ENCODE peak calls at places on chromosomes 1 and 21, in nine cellular contexts. One of them, this sample, is unnamed.

GRCh38 chr1:181588631-181589030 is 105.3 kb downstream of the CACNA1E start:
- DNase-seq in EL: no peak
- DNase-seq in NB4: no peak
- DNase-seq in endodermal cell: no peak
- DNase-seq in T-helper 1 cell: no peak
- DNase-seq in NCI-H69: peak; percentile 26
- DNase-seq in EH: no peak
- DNase-seq in AG10803: no peak
- DNase-seq in AG09309: no peak
- DNase-seq in this sample: no peak

GRCh38 chr1:106268070-106268469 is 788.4 kb upstream of the PRMT6 start:
- DNase-seq in EH: no peak
- DNase-seq in EL: no peak
- DNase-seq in endodermal cell: no peak
- DNase-seq in T-helper 1 cell: no peak
- DNase-seq in NB4: peak; percentile 25
- DNase-seq in AG10803: no peak
- DNase-seq in AG09309: no peak
- DNase-seq in NCI-H69: peak; percentile 46
- DNase-seq in this sample: peak; percentile 12

GRCh38 chr21:26909972-26910371 is 56.9 kb downstream of the ADAMTS5 start:
- DNase-seq in AG09309: no peak
- DNase-seq in EH: peak; percentile 55
- DNase-seq in endodermal cell: peak; percentile 82
- DNase-seq in T-helper 1 cell: no peak
- DNase-seq in NCI-H69: no peak
- DNase-seq in EL: peak; percentile 33
- DNase-seq in AG10803: no peak
- DNase-seq in NB4: no peak
- DNase-seq in this sample: no peak

GRCh38 chr1:31584869-31585735 is 8.8 kb downstream of the TINAGL1 start:
- DNase-seq in T-helper 1 cell: no peak
- DNase-seq in NCI-H69: no peak
- DNase-seq in EL: no peak
- DNase-seq in EH: no peak
- DNase-seq in endodermal cell: peak; percentile 30
- DNase-seq in AG09309: no peak
- DNase-seq in NB4: no peak
- DNase-seq in AG10803: no peak
- DNase-seq in this sample: no peak

GRCh38 chr1:156510709-156511108 is 10.1 kb upstream of the MEF2D start:
- DNase-seq in NCI-H69: no peak
- DNase-seq in AG10803: peak; percentile 99
- DNase-seq in EH: peak; percentile 95
- DNase-seq in EL: peak; percentile 78
- DNase-seq in endodermal cell: no peak
- DNase-seq in T-helper 1 cell: no peak
- DNase-seq in NB4: no peak
- DNase-seq in AG09309: peak; percentile 44
- DNase-seq in this sample: peak; percentile 84

GRCh38 chr21:46413365-46413696 is 45.4 kb upstream of the DIP2A start:
- DNase-seq in AG09309: no peak
- DNase-seq in T-helper 1 cell: no peak
- DNase-seq in EL: no peak
- DNase-seq in endodermal cell: no peak
- DNase-seq in AG10803: no peak
- DNase-seq in NCI-H69: no peak
- DNase-seq in EH: no peak
- DNase-seq in NB4: no peak
- DNase-seq in this sample: no peak

GRCh38 chr1:15802234-15802965 is 5.0 kb downstream of the UQCRHL start:
- DNase-seq in AG10803: peak; percentile 59
- DNase-seq in EH: peak; percentile 66
- DNase-seq in AG09309: no peak
- DNase-seq in NCI-H69: no peak
- DNase-seq in endodermal cell: no peak
- DNase-seq in T-helper 1 cell: no peak
- DNase-seq in EL: peak; percentile 68
- DNase-seq in NB4: peak; percentile 40
- DNase-seq in this sample: peak; percentile 36

GRCh38 chr1:69611316-69611715 is 43.6 kb downstream of the LRRC7 start:
- DNase-seq in EL: no peak
- DNase-seq in T-helper 1 cell: no peak
- DNase-seq in AG09309: no peak
- DNase-seq in NB4: no peak
- DNase-seq in EH: no peak
- DNase-seq in endodermal cell: no peak
- DNase-seq in NCI-H69: no peak
- DNase-seq in AG10803: no peak
- DNase-seq in this sample: no peak

GRCh38 chr1:203351037-203351625 is at the start of gene FMOD:
- DNase-seq in NCI-H69: peak; percentile 71
- DNase-seq in T-helper 1 cell: no peak
- DNase-seq in endodermal cell: peak; percentile 78
- DNase-seq in EH: peak; percentile 68
- DNase-seq in AG10803: peak; percentile 63
- DNase-seq in EL: peak; percentile 25
- DNase-seq in AG09309: no peak
- DNase-seq in NB4: peak; percentile 25
- DNase-seq in this sample: peak; percentile 47

GRCh38 chr1:1213919-1214599 is at the start of gene TNFRSF4:
- DNase-seq in T-helper 1 cell: no peak
- DNase-seq in EL: no peak
- DNase-seq in EH: no peak
- DNase-seq in AG10803: no peak
- DNase-seq in NCI-H69: no peak
- DNase-seq in NB4: peak; percentile 52
- DNase-seq in AG09309: no peak
- DNase-seq in endodermal cell: no peak
- DNase-seq in this sample: no peak

This sample was measured in astrocyte.